ENCODE peak calls at places on chromosome 3, in eight cellular contexts. One of them, this sample, is unnamed. For H3K36me3, the result is how much of the 10 kb centered on the place peaks cover.

GRCh38 chr3:121574449-121574848 is 6.7 kb downstream of the ARGFX start:
- DNase-seq in testis: no peak
- DNase-seq in sigmoid colon: no peak
- DNase-seq in IMR-90: peak
- DNase-seq in esophagus squamous epithelium: no peak
- DNase-seq in HCT116: peak
- DNase-seq in stomach: peak
- DNase-seq in H1: peak
- DNase-seq in this sample: peak

GRCh38 chr3:190319660-190320059 is 2.6 kb downstream of the CLDN1 start:
- DNase-seq in testis: no peak
- DNase-seq in sigmoid colon: no peak
- DNase-seq in IMR-90: peak
- DNase-seq in esophagus squamous epithelium: no peak
- DNase-seq in HCT116: no peak
- DNase-seq in stomach: no peak
- DNase-seq in H1: no peak
- DNase-seq in this sample: peak

GRCh38 chr3:47441796-47442551 is 33.8 kb downstream of the SCAP start:
- DNase-seq in testis: peak
- DNase-seq in sigmoid colon: no peak
- DNase-seq in IMR-90: no peak
- DNase-seq in esophagus squamous epithelium: no peak
- DNase-seq in HCT116: no peak
- DNase-seq in stomach: no peak
- DNase-seq in H1: no peak
- DNase-seq in this sample: peak

GRCh38 chr3:30638685-30639412 is 32.4 kb downstream of the TGFBR2 start:
- DNase-seq in testis: no peak
- DNase-seq in sigmoid colon: no peak
- DNase-seq in IMR-90: no peak
- DNase-seq in esophagus squamous epithelium: no peak
- DNase-seq in HCT116: no peak
- DNase-seq in stomach: no peak
- DNase-seq in H1: no peak
- DNase-seq in this sample: no peak

GRCh38 chr3:188979236-188979635 is 192.5 kb upstream of the TPRG1 start:
- DNase-seq in testis: no peak
- DNase-seq in sigmoid colon: no peak
- DNase-seq in IMR-90: no peak
- DNase-seq in esophagus squamous epithelium: no peak
- DNase-seq in HCT116: no peak
- DNase-seq in stomach: no peak
- DNase-seq in H1: no peak
- DNase-seq in this sample: no peak

GRCh38 chr3:15345051-15345607 is 12.7 kb upstream of the SH3BP5 start:
- DNase-seq in testis: no peak
- DNase-seq in sigmoid colon: no peak
- DNase-seq in IMR-90: no peak
- DNase-seq in esophagus squamous epithelium: no peak
- DNase-seq in HCT116: no peak
- DNase-seq in stomach: no peak
- DNase-seq in H1: no peak
- DNase-seq in this sample: no peak

GRCh38 chr3:23002846-23003800 is 200.0 kb upstream of the UBE2E2 start:
- DNase-seq in testis: peak
- DNase-seq in sigmoid colon: no peak
- DNase-seq in IMR-90: peak
- DNase-seq in esophagus squamous epithelium: no peak
- DNase-seq in HCT116: no peak
- DNase-seq in stomach: peak
- DNase-seq in H1: no peak
- DNase-seq in this sample: peak

GRCh38 chr3:184177331-184177731 is 2.7 kb downstream of the AP2M1 start:
- DNase-seq in testis: no peak
- DNase-seq in sigmoid colon: no peak
- DNase-seq in IMR-90: peak
- DNase-seq in esophagus squamous epithelium: no peak
- DNase-seq in HCT116: no peak
- DNase-seq in stomach: no peak
- DNase-seq in H1: no peak
- DNase-seq in this sample: no peak

GRCh38 chr3:149021830-149022229 is 30.5 kb downstream of the GYG1 start:
- DNase-seq in testis: no peak
- DNase-seq in sigmoid colon: no peak
- DNase-seq in IMR-90: no peak
- DNase-seq in esophagus squamous epithelium: no peak
- DNase-seq in HCT116: no peak
- DNase-seq in stomach: no peak
- DNase-seq in H1: no peak
- DNase-seq in this sample: no peak

GRCh38 chr3:66418432-66419052 is 82.3 kb downstream of the LRIG1 start:
- DNase-seq in testis: no peak
- DNase-seq in sigmoid colon: peak
- DNase-seq in IMR-90: no peak
- DNase-seq in esophagus squamous epithelium: no peak
- DNase-seq in HCT116: no peak
- DNase-seq in stomach: peak
- DNase-seq in H1: no peak
- DNase-seq in this sample: peak

GRCh38 chr3:47412453-47412756 is 31.6 kb downstream of the PTPN23 start:
- DNase-seq in testis: no peak
- DNase-seq in sigmoid colon: no peak
- DNase-seq in IMR-90: no peak
- DNase-seq in esophagus squamous epithelium: no peak
- DNase-seq in HCT116: no peak
- DNase-seq in stomach: no peak
- DNase-seq in H1: no peak
- DNase-seq in this sample: no peak

GRCh38 chr3:37308247-37308646 is 133.9 kb upstream of the LRRFIP2 start:
- DNase-seq in testis: no peak
- DNase-seq in sigmoid colon: no peak
- DNase-seq in IMR-90: peak
- DNase-seq in esophagus squamous epithelium: no peak
- DNase-seq in HCT116: peak
- DNase-seq in stomach: no peak
- DNase-seq in H1: no peak
- DNase-seq in this sample: no peak

GRCh38 chr3:120324185-120324584 is 25.0 kb downstream of the LRRC58 start:
- DNase-seq in testis: no peak
- DNase-seq in sigmoid colon: no peak
- DNase-seq in IMR-90: peak
- DNase-seq in esophagus squamous epithelium: no peak
- DNase-seq in HCT116: no peak
- DNase-seq in stomach: no peak
- DNase-seq in H1: no peak
- DNase-seq in this sample: no peak

GRCh38 chr3:179713643-179714090 is 60.8 kb downstream of the USP13 start:
- DNase-seq in testis: no peak
- DNase-seq in sigmoid colon: no peak
- DNase-seq in IMR-90: peak
- DNase-seq in esophagus squamous epithelium: no peak
- DNase-seq in HCT116: no peak
- DNase-seq in stomach: no peak
- DNase-seq in H1: no peak
- DNase-seq in this sample: no peak

GRCh38 chr3:16399473-16399872 is 114.0 kb downstream of the RFTN1 start:
- DNase-seq in testis: peak
- DNase-seq in sigmoid colon: no peak
- DNase-seq in IMR-90: peak
- DNase-seq in esophagus squamous epithelium: no peak
- DNase-seq in HCT116: no peak
- DNase-seq in stomach: no peak
- DNase-seq in H1: no peak
- DNase-seq in this sample: no peak

GRCh38 chr3:65905648-65906211 is 133.0 kb downstream of the MAGI1 start:
- DNase-seq in testis: no peak
- DNase-seq in sigmoid colon: no peak
- DNase-seq in IMR-90: no peak
- DNase-seq in esophagus squamous epithelium: no peak
- DNase-seq in HCT116: no peak
- DNase-seq in stomach: no peak
- DNase-seq in H1: no peak
- DNase-seq in this sample: no peak

GRCh38 chr3:42763023-42763422 is 10.0 kb downstream of the CCDC13 start:
- DNase-seq in testis: no peak
- DNase-seq in sigmoid colon: no peak
- DNase-seq in IMR-90: peak
- DNase-seq in esophagus squamous epithelium: no peak
- DNase-seq in HCT116: no peak
- DNase-seq in stomach: no peak
- DNase-seq in H1: no peak
- DNase-seq in this sample: no peak

GRCh38 chr3:187016639-187017345 is 86.5 kb downstream of the ST6GAL1 start:
- DNase-seq in testis: no peak
- DNase-seq in sigmoid colon: no peak
- DNase-seq in IMR-90: peak
- DNase-seq in esophagus squamous epithelium: no peak
- DNase-seq in HCT116: no peak
- DNase-seq in stomach: no peak
- DNase-seq in H1: peak
- DNase-seq in this sample: no peak

GRCh38 chr3:52037291-52037690 is 19.1 kb downstream of the DUSP7 start:
- DNase-seq in testis: no peak
- DNase-seq in sigmoid colon: no peak
- DNase-seq in IMR-90: no peak
- DNase-seq in esophagus squamous epithelium: no peak
- DNase-seq in HCT116: no peak
- DNase-seq in stomach: no peak
- DNase-seq in H1: no peak
- DNase-seq in this sample: no peak

GRCh38 chr3:13325892-13326443 is 94.2 kb downstream of the NUP210 start:
- DNase-seq in testis: no peak
- DNase-seq in sigmoid colon: no peak
- DNase-seq in IMR-90: no peak
- DNase-seq in esophagus squamous epithelium: no peak
- DNase-seq in HCT116: no peak
- DNase-seq in stomach: peak
- DNase-seq in H1: no peak
- DNase-seq in this sample: peak

GRCh38 chr3:171282041-171282440 is 178.2 kb downstream of the TNIK start:
- DNase-seq in testis: peak
- DNase-seq in sigmoid colon: no peak
- DNase-seq in IMR-90: peak
- DNase-seq in esophagus squamous epithelium: no peak
- DNase-seq in HCT116: no peak
- DNase-seq in stomach: no peak
- DNase-seq in H1: no peak
- DNase-seq in this sample: peak

GRCh38 chr3:134376385-134376765 is 2.1 kb upstream of the AMOTL2 start:
- DNase-seq in testis: peak
- DNase-seq in sigmoid colon: peak
- DNase-seq in IMR-90: no peak
- DNase-seq in esophagus squamous epithelium: no peak
- DNase-seq in HCT116: no peak
- DNase-seq in stomach: no peak
- DNase-seq in H1: no peak
- DNase-seq in this sample: no peak

GRCh38 chr3:72177075-72178050 is 392.4 kb upstream of the PROK2 start:
- DNase-seq in testis: peak
- DNase-seq in sigmoid colon: peak
- DNase-seq in IMR-90: peak
- DNase-seq in esophagus squamous epithelium: no peak
- DNase-seq in HCT116: no peak
- DNase-seq in stomach: peak
- DNase-seq in H1: no peak
- DNase-seq in this sample: no peak

GRCh38 chr3:38496131-38496910 is at the start of gene EXOG:
- DNase-seq in testis: peak
- DNase-seq in sigmoid colon: peak
- DNase-seq in IMR-90: peak
- DNase-seq in esophagus squamous epithelium: peak
- DNase-seq in HCT116: peak
- DNase-seq in stomach: peak
- DNase-seq in H1: peak
- DNase-seq in this sample: peak
- TF ChIP-seq POLR2A in testis: no peak
- TF ChIP-seq POLR2A in sigmoid colon: no peak
- TF ChIP-seq POLR2A in IMR-90: peak
- TF ChIP-seq POLR2A in esophagus squamous epithelium: no peak
- TF ChIP-seq POLR2A in HCT116: peak
- TF ChIP-seq POLR2A in stomach: no peak
- TF ChIP-seq POLR2A in H1: peak
- TF ChIP-seq POLR2A in this sample: peak

GRCh38 chr3:175410251-175410650 is 551.1 kb downstream of the NAALADL2 start:
- DNase-seq in testis: no peak
- DNase-seq in sigmoid colon: no peak
- DNase-seq in IMR-90: peak
- DNase-seq in esophagus squamous epithelium: no peak
- DNase-seq in HCT116: no peak
- DNase-seq in stomach: no peak
- DNase-seq in H1: no peak
- DNase-seq in this sample: no peak
- H3K36me3 ChIP-seq in testis: under half
- H3K36me3 ChIP-seq in sigmoid colon: under half
- H3K36me3 ChIP-seq in IMR-90: under half
- H3K36me3 ChIP-seq in esophagus squamous epithelium: under half
- H3K36me3 ChIP-seq in HCT116: under half
- H3K36me3 ChIP-seq in stomach: under half
- H3K36me3 ChIP-seq in H1: under half
- H3K36me3 ChIP-seq in this sample: under half

GRCh38 chr3:154614078-154614477 is 184.1 kb upstream of the GPR149 start:
- DNase-seq in testis: no peak
- DNase-seq in sigmoid colon: no peak
- DNase-seq in IMR-90: no peak
- DNase-seq in esophagus squamous epithelium: no peak
- DNase-seq in HCT116: no peak
- DNase-seq in stomach: no peak
- DNase-seq in H1: no peak
- DNase-seq in this sample: no peak

GRCh38 chr3:154616298-154616697 is 186.3 kb upstream of the GPR149 start:
- DNase-seq in testis: no peak
- DNase-seq in sigmoid colon: no peak
- DNase-seq in IMR-90: no peak
- DNase-seq in esophagus squamous epithelium: no peak
- DNase-seq in HCT116: no peak
- DNase-seq in stomach: no peak
- DNase-seq in H1: peak
- DNase-seq in this sample: no peak

GRCh38 chr3:154615451-154615850 is 185.5 kb upstream of the GPR149 start:
- DNase-seq in testis: no peak
- DNase-seq in sigmoid colon: no peak
- DNase-seq in IMR-90: no peak
- DNase-seq in esophagus squamous epithelium: no peak
- DNase-seq in HCT116: no peak
- DNase-seq in stomach: no peak
- DNase-seq in H1: no peak
- DNase-seq in this sample: no peak
- TF ChIP-seq CTCF in testis: no peak
- TF ChIP-seq CTCF in sigmoid colon: no peak
- TF ChIP-seq CTCF in IMR-90: no peak
- TF ChIP-seq CTCF in esophagus squamous epithelium: no peak
- TF ChIP-seq CTCF in HCT116: no peak
- TF ChIP-seq CTCF in stomach: no peak
- TF ChIP-seq CTCF in H1: no peak
- TF ChIP-seq CTCF in this sample: no peak

DNA sequence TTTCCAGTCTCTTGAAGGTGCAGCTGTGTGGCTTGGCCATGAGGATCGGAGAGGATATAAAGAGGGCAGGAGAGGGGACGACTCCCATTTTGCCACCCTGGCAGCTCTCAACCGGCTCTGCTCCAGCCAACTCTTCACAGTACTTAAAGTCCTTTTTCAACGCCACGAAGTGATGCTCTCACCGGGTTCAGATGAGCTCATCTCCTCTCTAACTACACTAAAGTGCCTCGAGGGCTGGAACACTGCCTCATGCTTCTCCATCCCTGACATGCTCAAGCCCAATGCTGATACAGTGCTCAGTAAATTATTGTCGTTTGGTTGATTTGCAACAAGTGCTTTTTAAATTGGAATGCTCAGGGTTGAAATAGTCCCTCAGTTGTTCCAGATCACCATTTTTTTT is 97.8 kb downstream of the GTPBP8 start:
- DNase-seq in testis: no peak
- DNase-seq in sigmoid colon: no peak
- DNase-seq in IMR-90: no peak
- DNase-seq in esophagus squamous epithelium: no peak
- DNase-seq in HCT116: no peak
- DNase-seq in stomach: no peak
- DNase-seq in H1: no peak
- DNase-seq in this sample: no peak
- TF ChIP-seq POLR2A in testis: no peak
- TF ChIP-seq POLR2A in sigmoid colon: no peak
- TF ChIP-seq POLR2A in IMR-90: no peak
- TF ChIP-seq POLR2A in esophagus squamous epithelium: no peak
- TF ChIP-seq POLR2A in HCT116: no peak
- TF ChIP-seq POLR2A in stomach: no peak
- TF ChIP-seq POLR2A in H1: no peak
- TF ChIP-seq POLR2A in this sample: no peak